ENCODE peak calls at places on chromosomes 4 and X, in nine cellular contexts. N, G, P, X, U, I, T, F and S are unnamed samples.

GRCh38 chr4:2058264-2059033 is 678 bp upstream of the NAT8L start:
- DNase-seq in N (no peak), G (no peak), P (no peak), X (peak), U (no peak), I (peak), T (no peak), F (peak), S (no peak)

GRCh38 chr4:69713593-69713992 is 46.8 kb downstream of the SULT1B1 start:
- DNase-seq in N (no peak), G (no peak), P (no peak), X (no peak), U (no peak), I (no peak), T (peak), F (no peak), S (no peak)

GRCh38 chrX:11395859-11396258 is 102.6 kb downstream of the AMELX start:
- DNase-seq in N (no peak), G (no peak), P (no peak), X (no peak), U (no peak), I (no peak), T (no peak), F (no peak), S (no peak)

GRCh38 chr4:15855804-15856475 is 77.8 kb downstream of the CD38 start:
- DNase-seq in N (peak), G (no peak), P (no peak), X (peak), U (no peak), I (no peak), T (peak), F (no peak), S (no peak)

GRCh38 chr4:18571252-18571885 is 549.8 kb upstream of the LCORL start:
- DNase-seq in N (no peak), G (no peak), P (no peak), X (no peak), U (no peak), I (no peak), T (no peak), F (no peak), S (no peak)

GRCh38 chrX:21056636-21057035 is 317.6 kb upstream of the CNKSR2 start:
- DNase-seq in N (no peak), G (no peak), P (no peak), X (no peak), U (no peak), I (no peak), T (no peak), F (no peak), S (no peak)

GRCh38 chr4:182555997-182556418 is 312.8 kb downstream of the TENM3 start:
- DNase-seq in N (peak), G (no peak), P (no peak), X (no peak), U (no peak), I (peak), T (no peak), F (no peak), S (no peak)

GRCh38 chrX:10833299-10834169 is 213.1 kb upstream of the MID1 start:
- DNase-seq in N (no peak), G (peak), P (peak), X (no peak), U (no peak), I (peak), T (no peak), F (peak), S (peak)

GRCh38 chr4:183788308-183788707 is 116.8 kb upstream of the STOX2 start:
- DNase-seq in N (no peak), G (no peak), P (no peak), X (no peak), U (no peak), I (no peak), T (no peak), F (no peak), S (no peak)

GRCh38 chr4:163618845-163619244 is 124.4 kb downstream of the TMA16 start:
- DNase-seq in N (no peak), G (no peak), P (no peak), X (no peak), U (no peak), I (no peak), T (no peak), F (no peak), S (no peak)

GRCh38 chr4:190017357-190018200 is 9.5 kb downstream of the FRG2 start:
- DNase-seq in N (no peak), G (no peak), P (no peak), X (no peak), U (no peak), I (peak), T (no peak), F (no peak), S (no peak)

DNA sequence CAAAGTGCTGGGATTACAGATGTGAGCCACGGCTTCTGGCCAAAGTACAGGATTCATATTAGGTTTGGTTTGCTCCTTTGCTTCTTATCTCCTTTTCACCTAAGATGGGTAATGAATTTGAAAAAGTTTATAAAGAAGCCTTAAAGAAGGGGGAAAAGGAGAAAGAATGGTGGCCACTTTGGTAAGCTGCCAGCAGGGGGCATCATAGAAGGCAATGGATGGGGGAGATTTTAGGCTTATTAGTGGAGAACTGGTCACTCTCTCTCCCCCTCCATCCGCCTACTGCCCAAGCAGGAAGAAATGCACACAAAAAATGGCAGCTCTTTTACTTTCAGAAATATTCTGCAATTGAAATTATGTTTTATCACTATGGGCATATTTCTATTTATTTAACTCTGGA is 32.0 kb downstream of the SPARCL1 start:
- DNase-seq in N (no peak), G (no peak), P (no peak), X (no peak), U (no peak), I (peak), T (no peak), F (peak), S (no peak)
- TF ChIP-seq CTCF in N (peak), G (no peak), P (no peak), X (peak), U (no peak), I (peak), T (peak), F (peak), S (peak)

GRCh38 chr4:7843831-7844230 is 95.8 kb downstream of the AFAP1 start:
- DNase-seq in N (no peak), G (no peak), P (no peak), X (no peak), U (no peak), I (no peak), T (no peak), F (no peak), S (no peak)

GRCh38 chr4:7842384-7843279 is 97.0 kb downstream of the AFAP1 start:
- DNase-seq in N (peak), G (peak), P (no peak), X (no peak), U (no peak), I (no peak), T (no peak), F (no peak), S (peak)

GRCh38 chr4:7847206-7847605 is 92.5 kb downstream of the AFAP1 start:
- DNase-seq in N (no peak), G (no peak), P (no peak), X (no peak), U (no peak), I (no peak), T (no peak), F (no peak), S (no peak)

GRCh38 chr4:7844247-7844991 is 95.2 kb downstream of the AFAP1 start:
- DNase-seq in N (peak), G (peak), P (peak), X (peak), U (no peak), I (peak), T (peak), F (peak), S (no peak)

GRCh38 chr4:7845493-7846124 is 94.1 kb downstream of the AFAP1 start:
- DNase-seq in N (no peak), G (no peak), P (no peak), X (no peak), U (no peak), I (peak), T (no peak), F (no peak), S (no peak)
- TF ChIP-seq CTCF in N (peak), G (no peak), P (no peak), X (no peak), U (no peak), I (peak), T (no peak), F (no peak), S (no peak)

GRCh38 chr4:75555294-75556164 is at the start of gene ODAPH:
- DNase-seq in N (peak), G (peak), P (no peak), X (no peak), U (no peak), I (no peak), T (no peak), F (peak), S (no peak)
- TF ChIP-seq CTCF in N (peak), G (no peak), P (no peak), X (no peak), U (no peak), I (no peak), T (no peak), F (peak), S (peak)

GRCh38 chr4:56689661-56690060 is 8.6 kb upstream of the HOPX start:
- DNase-seq in N (no peak), G (no peak), P (no peak), X (no peak), U (no peak), I (peak), T (no peak), F (no peak), S (no peak)

GRCh38 chr4:56692576-56692975 is 11.5 kb upstream of the HOPX start:
- DNase-seq in N (no peak), G (no peak), P (no peak), X (no peak), U (no peak), I (peak), T (no peak), F (no peak), S (no peak)

GRCh38 chr4:56691425-56691824 is 10.3 kb upstream of the HOPX start:
- DNase-seq in N (no peak), G (no peak), P (no peak), X (no peak), U (no peak), I (no peak), T (no peak), F (no peak), S (no peak)

GRCh38 chr4:56689231-56689630 is 8.1 kb upstream of the HOPX start:
- DNase-seq in N (no peak), G (no peak), P (no peak), X (no peak), U (no peak), I (no peak), T (no peak), F (no peak), S (no peak)

DNA sequence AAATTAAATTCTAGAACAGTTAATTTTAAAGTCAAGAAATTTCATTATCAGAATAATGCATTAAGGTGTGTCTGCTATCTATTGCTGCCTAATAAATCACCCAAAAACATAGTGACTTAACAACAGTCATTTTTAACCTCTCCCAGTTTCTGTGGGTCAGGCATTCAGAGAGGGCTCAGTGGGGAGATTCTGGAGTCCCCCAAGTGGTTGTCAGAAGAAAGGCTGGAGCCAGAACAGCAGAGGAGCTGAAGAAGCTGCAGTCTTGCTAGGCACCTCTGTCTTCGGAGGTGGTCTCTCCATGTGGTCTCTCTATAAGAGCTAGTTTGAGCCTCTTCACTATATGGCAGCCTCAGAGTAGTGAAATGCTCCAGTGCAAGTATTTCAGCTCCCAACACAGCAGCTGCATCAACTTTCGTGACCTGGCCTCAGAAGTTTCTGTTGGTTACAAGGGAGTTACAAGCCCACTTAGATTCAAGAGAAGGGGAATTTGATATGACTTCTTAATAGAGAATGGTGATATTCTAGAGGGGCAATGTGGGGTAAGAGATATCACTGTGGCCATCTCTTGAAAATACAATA is 9.4 kb upstream of the HOPX start:
- DNase-seq in N (no peak), G (no peak), P (no peak), X (no peak), U (no peak), I (peak), T (no peak), F (no peak), S (no peak)
- TF ChIP-seq CTCF in N (peak), G (no peak), P (no peak), X (no peak), U (no peak), I (peak), T (no peak), F (peak), S (no peak)

GRCh38 chr4:118740869-118741268 is 55.7 kb downstream of the METTL14 start:
- DNase-seq in N (no peak), G (no peak), P (no peak), X (no peak), U (no peak), I (peak), T (no peak), F (peak), S (no peak)
- TF ChIP-seq CTCF in N (no peak), G (no peak), P (peak), X (peak), U (peak), I (peak), T (peak), F (no peak), S (peak)

DNA sequence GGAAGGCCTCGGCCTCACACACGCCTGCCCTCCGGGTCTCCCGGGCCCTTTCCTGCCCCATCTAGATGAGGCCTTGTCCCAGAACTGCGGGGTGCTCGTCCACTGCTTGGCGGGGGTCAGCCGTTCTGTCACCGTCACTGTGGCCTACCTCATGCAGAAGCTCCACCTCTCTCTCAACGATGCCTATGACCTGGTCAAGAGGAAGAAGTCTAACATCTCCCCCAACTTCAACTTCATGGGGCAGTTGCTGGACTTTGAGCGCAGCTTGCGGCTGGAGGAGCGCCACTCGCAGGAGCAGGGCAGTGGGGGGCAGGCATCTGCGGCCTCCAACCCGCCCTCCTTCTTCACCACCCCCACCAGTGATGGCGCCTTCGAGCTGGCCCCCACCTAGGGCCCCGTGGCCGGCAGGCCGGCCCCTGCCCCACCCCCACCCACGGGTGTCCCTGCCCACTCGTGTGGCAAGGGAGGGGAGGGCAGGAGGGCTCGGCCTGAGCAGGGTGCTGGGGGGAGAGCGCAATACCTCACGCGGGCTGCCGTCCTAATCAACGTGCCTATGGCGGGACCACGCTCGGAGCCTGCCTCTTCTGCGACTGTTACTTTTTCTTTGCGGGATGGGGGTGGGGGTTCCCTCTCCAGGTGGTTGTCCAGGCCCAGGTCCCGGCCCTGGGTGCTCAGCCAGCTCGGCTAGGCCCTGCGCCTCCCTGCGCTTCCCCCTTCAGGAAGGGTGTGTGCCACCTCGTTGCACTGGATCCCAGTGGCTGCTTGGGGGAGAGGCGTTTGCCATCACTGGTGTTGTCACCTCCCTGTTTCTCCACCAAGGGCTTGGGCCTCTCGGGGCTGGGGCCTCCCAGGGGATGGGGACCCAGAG is 3.1 kb downstream of the DUSP9 start:
- DNase-seq in N (no peak), G (no peak), P (peak), X (no peak), U (no peak), I (no peak), T (no peak), F (no peak), S (no peak)
- TF ChIP-seq CTCF in N (no peak), G (no peak), P (no peak), X (no peak), U (no peak), I (no peak), T (no peak), F (no peak), S (no peak)

DNA sequence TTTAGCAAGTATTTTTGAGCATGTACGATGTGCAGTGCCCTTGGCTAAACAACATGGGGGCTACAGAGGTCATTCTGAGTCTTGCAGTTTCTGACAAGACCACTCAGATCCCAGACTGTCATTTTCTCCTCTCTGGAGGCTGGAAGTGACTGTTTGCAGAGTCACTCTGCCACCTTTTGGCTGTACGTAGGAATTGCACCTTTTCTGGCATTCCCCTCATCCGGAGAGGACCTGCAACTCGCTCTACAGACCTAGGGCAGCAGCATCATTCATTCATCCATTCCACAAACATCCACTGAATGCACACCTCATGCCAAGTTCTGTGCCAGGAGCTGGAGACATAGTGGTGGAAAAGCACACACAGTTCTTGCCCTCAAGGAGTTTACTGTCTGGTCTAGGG is 160.4 kb upstream of the GPR101 start:
- DNase-seq in N (peak), G (peak), P (no peak), X (no peak), U (no peak), I (peak), T (no peak), F (peak), S (no peak)
- TF ChIP-seq CTCF in N (peak), G (no peak), P (no peak), X (peak), U (no peak), I (peak), T (no peak), F (peak), S (no peak)

GRCh38 chr4:22999419-22999818 is 306.7 kb downstream of the GBA3 start:
- DNase-seq in N (no peak), G (no peak), P (no peak), X (no peak), U (no peak), I (no peak), T (no peak), F (no peak), S (no peak)
- TF ChIP-seq CTCF in N (peak), G (no peak), P (no peak), X (no peak), U (no peak), I (peak), T (no peak), F (no peak), S (no peak)

GRCh38 chr4:119788334-119789266 is 160.0 kb upstream of the PDE5A start:
- DNase-seq in N (no peak), G (no peak), P (no peak), X (no peak), U (no peak), I (no peak), T (no peak), F (no peak), S (no peak)
- TF ChIP-seq CTCF in N (no peak), G (no peak), P (no peak), X (no peak), U (no peak), I (no peak), T (no peak), F (no peak), S (no peak)

GRCh38 chr4:80361329-80361900 is 25.9 kb downstream of the CFAP299 start:
- DNase-seq in N (no peak), G (no peak), P (no peak), X (no peak), U (no peak), I (peak), T (no peak), F (peak), S (no peak)
- TF ChIP-seq CTCF in N (peak), G (no peak), P (peak), X (peak), U (no peak), I (peak), T (peak), F (peak), S (peak)